ENCODE peak calls at places on chromosomes 1 and 21, in nine cellular contexts. P is cardiac muscle cell; R is PC-9; V is GM23248; Z is aorta; N is CD4-positive, CD25-positive, alpha-beta regulatory T cell; S is GM12878; M is pancreas; A is breast epithelium. U is an unnamed sample.
A peak's percentile ranks its signal among the peaks of the same experiment; 100 is the strongest.

GRCh38 chr1:90922996-90923395 is 98.8 kb downstream of the ZNF644 start:
- DNase-seq in P (no peak), R (no peak), V (no peak), Z (no peak), N (no peak), S (no peak), M (no peak), A (no peak), U (no peak)

GRCh38 chr1:235734335-235734734 is 84.8 kb upstream of the GNG4 start:
- DNase-seq in P (no peak), R (no peak), V (no peak), Z (no peak), N (no peak), S (no peak), M (no peak), A (no peak), U (peak; percentile 43)

GRCh38 chr1:2277741-2278488 is 49.8 kb downstream of the SKI start:
- DNase-seq in P (no peak), R (no peak), V (peak; percentile 63), Z (no peak), N (no peak), S (no peak), M (peak; percentile 20), A (no peak), U (no peak)

GRCh38 chr1:166933633-166934032 is 41.7 kb downstream of the ILDR2 start:
- DNase-seq in P (no peak), R (no peak), V (no peak), Z (no peak), N (no peak), S (no peak), M (no peak), A (no peak), U (no peak)

GRCh38 chr1:42221952-42222606 is 57.5 kb upstream of the GUCA2A start:
- DNase-seq in P (peak; percentile 83), R (peak; percentile 22), V (peak; percentile 56), Z (no peak), N (no peak), S (no peak), M (no peak), A (no peak), U (no peak)

GRCh38 chr21:37405629-37406028 is 39.1 kb downstream of the DYRK1A start:
- DNase-seq in P (no peak), R (no peak), V (no peak), Z (no peak), N (no peak), S (no peak), M (no peak), A (no peak), U (no peak)

GRCh38 chr1:78250201-78250600 is 204.4 kb downstream of the GIPC2 start:
- DNase-seq in P (peak; percentile 42), R (no peak), V (no peak), Z (no peak), N (no peak), S (no peak), M (no peak), A (no peak), U (no peak)

GRCh38 chr1:87074001-87074795 is 159.8 kb downstream of the HS2ST1 start:
- DNase-seq in P (peak; percentile 36), R (no peak), V (peak; percentile 24), Z (no peak), N (no peak), S (no peak), M (no peak), A (no peak), U (no peak)

GRCh38 chr21:20253261-20253660 is 744.9 kb upstream of the NCAM2 start:
- DNase-seq in P (no peak), R (no peak), V (no peak), Z (no peak), N (no peak), S (no peak), M (no peak), A (no peak), U (no peak)

GRCh38 chr1:6724517-6725141 is 23.0 kb upstream of the DNAJC11 start:
- DNase-seq in P (peak; percentile 89), R (peak; percentile 12), V (peak; percentile 75), Z (no peak), N (no peak), S (no peak), M (no peak), A (no peak), U (no peak)

GRCh38 chr1:214213136-214213535 is 67.8 kb upstream of the SMYD2 start:
- DNase-seq in P (no peak), R (peak; percentile 18), V (peak; percentile 82), Z (no peak), N (no peak), S (no peak), M (no peak), A (no peak), U (no peak)

GRCh38 chr1:160538985-160539651 is 16.1 kb upstream of the SLAMF6 start:
- DNase-seq in P (no peak), R (no peak), V (no peak), Z (no peak), N (no peak), S (no peak), M (no peak), A (no peak), U (no peak)

GRCh38 chr1:38266197-38266520 is 219.6 kb upstream of the POU3F1 start:
- DNase-seq in P (no peak), R (no peak), V (no peak), Z (no peak), N (no peak), S (no peak), M (no peak), A (no peak), U (no peak)

GRCh38 chr1:183419399-183419798 is 1.2 kb upstream of the NMNAT2 start:
- DNase-seq in P (no peak), R (no peak), V (no peak), Z (no peak), N (no peak), S (no peak), M (no peak), A (no peak), U (no peak)

GRCh38 chr21:37677006-37677405 is 239.3 kb downstream of the KCNJ6 start:
- DNase-seq in P (no peak), R (no peak), V (no peak), Z (no peak), N (no peak), S (no peak), M (no peak), A (no peak), U (no peak)

GRCh38 chr1:91122106-91122717 is 100.4 kb upstream of the ZNF644 start:
- DNase-seq in P (no peak), R (no peak), V (no peak), Z (no peak), N (no peak), S (no peak), M (no peak), A (no peak), U (no peak)

GRCh38 chr1:61300899-61301298 is 218.5 kb downstream of the NFIA start:
- DNase-seq in P (no peak), R (no peak), V (no peak), Z (no peak), N (no peak), S (no peak), M (no peak), A (no peak), U (no peak)

GRCh38 chr21:35048183-35048601 is 910 bp downstream of the RUNX1 start:
- DNase-seq in P (no peak), R (peak; percentile 40), V (peak; percentile 36), Z (peak; percentile 61), N (no peak), S (no peak), M (no peak), A (no peak), U (no peak)

GRCh38 chr1:61746768-61747167 is 4.5 kb downstream of the PATJ start:
- DNase-seq in P (peak; percentile 35), R (no peak), V (peak; percentile 52), Z (no peak), N (no peak), S (no peak), M (no peak), A (no peak), U (no peak)

GRCh38 chr1:100363831-100364230 is 11.5 kb downstream of the CDC14A start:
- DNase-seq in P (no peak), R (no peak), V (no peak), Z (no peak), N (no peak), S (no peak), M (no peak), A (no peak), U (no peak)

DNA sequence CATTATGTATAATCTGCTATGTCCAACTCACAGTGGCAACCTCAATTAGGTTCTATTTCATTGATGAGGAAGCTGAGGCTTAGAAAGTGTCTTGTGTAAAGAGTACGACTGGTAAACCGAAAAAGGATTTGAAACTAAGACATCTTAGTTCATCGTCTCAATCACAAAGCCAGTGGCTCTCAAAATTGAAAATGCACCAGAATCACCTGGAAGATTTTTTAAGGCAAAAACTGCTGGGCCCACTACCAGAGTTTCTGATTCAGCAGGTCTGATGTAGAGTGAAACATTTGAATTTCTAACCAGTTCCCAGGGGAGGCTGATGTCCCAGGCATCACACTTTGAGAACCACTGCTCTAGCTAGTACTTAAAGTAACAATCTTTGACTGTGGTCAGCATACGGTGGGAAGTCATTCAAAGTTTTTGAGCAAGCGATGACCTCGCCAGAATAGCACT is 5.2 kb upstream of the LRRC53 start:
- DNase-seq in P (no peak), R (no peak), V (no peak), Z (no peak), N (no peak), S (peak; percentile 25), M (no peak), A (no peak), U (no peak)
- H3K4me1 ChIP-seq in P (no peaks in the 10 kb centered on the region), R (no peaks in the 10 kb centered on the region), V (peaks cover 8% of the 10 kb centered on the region), Z (no peaks in the 10 kb centered on the region), N (no peaks in the 10 kb centered on the region), S (no peaks in the 10 kb centered on the region), M (no peaks in the 10 kb centered on the region), A (no peaks in the 10 kb centered on the region), U (no peaks in the 10 kb centered on the region)

GRCh38 chr21:42162831-42163510 is 56.0 kb upstream of the ABCG1 start:
- DNase-seq in P (no peak), R (no peak), V (peak; percentile 16), Z (no peak), N (no peak), S (no peak), M (no peak), A (no peak), U (no peak)
- H3K4me1 ChIP-seq in P (no peaks in the 10 kb centered on the region), R (no peaks in the 10 kb centered on the region), V (no peaks in the 10 kb centered on the region), Z (no peaks in the 10 kb centered on the region), N (peaks cover 9% of the 10 kb centered on the region), S (no peaks in the 10 kb centered on the region), M (no peaks in the 10 kb centered on the region), A (no peaks in the 10 kb centered on the region), U (peaks cover 16% of the 10 kb centered on the region)

DNA sequence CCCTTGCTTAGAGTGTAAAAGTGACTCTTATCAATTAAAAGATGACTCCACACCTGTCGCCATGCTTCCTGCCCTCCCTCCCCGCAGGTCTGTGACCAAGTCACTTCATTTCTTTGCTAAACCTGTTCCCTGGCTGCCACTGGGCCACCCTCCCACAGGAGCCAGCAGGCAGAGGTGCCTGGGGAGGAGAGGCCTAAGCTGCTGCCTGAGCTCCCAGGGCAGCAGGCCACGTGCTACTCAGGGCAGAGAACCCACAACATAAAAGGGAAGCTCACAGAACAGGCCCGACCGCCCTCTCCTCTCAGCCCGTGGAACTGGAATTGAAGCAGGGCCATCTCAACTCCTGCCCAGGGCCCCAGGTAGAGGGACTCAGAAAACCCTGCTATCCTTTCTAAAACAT is 4.9 kb downstream of the C1orf198 start:
- DNase-seq in P (no peak), R (peak; percentile 83), V (no peak), Z (no peak), N (no peak), S (no peak), M (peak; percentile 72), A (peak; percentile 80), U (no peak)
- H3K4me1 ChIP-seq in P (peaks cover 28% of the 10 kb centered on the region), R (peaks cover 34% of the 10 kb centered on the region), V (peaks cover 42% of the 10 kb centered on the region), Z (peaks cover 5% of the 10 kb centered on the region), N (peaks cover 11% of the 10 kb centered on the region), S (no peaks in the 10 kb centered on the region), M (peaks cover 23% of the 10 kb centered on the region), A (peaks cover 49% of the 10 kb centered on the region), U (peaks cover 29% of the 10 kb centered on the region)

GRCh38 chr1:12439083-12439482 is 178.9 kb downstream of the DHRS3 start:
- DNase-seq in P (no peak), R (no peak), V (no peak), Z (no peak), N (no peak), S (no peak), M (no peak), A (no peak), U (no peak)
- H3K4me1 ChIP-seq in P (peaks cover 8% of the 10 kb centered on the region), R (peaks cover 32% of the 10 kb centered on the region), V (peaks cover 50% of the 10 kb centered on the region), Z (peaks cover 10% of the 10 kb centered on the region), N (peaks cover 34% of the 10 kb centered on the region), S (peaks cover 33% of the 10 kb centered on the region), M (peaks cover 15% of the 10 kb centered on the region), A (peaks cover 9% of the 10 kb centered on the region), U (peaks cover 39% of the 10 kb centered on the region)

U was measured in HCT116.